ENCODE peak calls at places on chromosomes 6 and 20, in six cellular contexts. T is sigmoid colon, M is endothelial cell of umbilical vein, X is GM23338, J is transverse colon, L is Panc1. I is an unnamed sample.

GRCh38 chr6:51959744-51960383 is 127.5 kb downstream of the PKHD1 start:
- DNase-seq in T (peak; percentile 70), M (peak; percentile 60), X (peak; percentile 86), J (peak; percentile 68), L (peak; percentile 58), I (peak; percentile 70)

GRCh38 chr6:43188426-43188825 is 6.4 kb downstream of the CUL9 start:
- DNase-seq in T (no peak), M (no peak), X (no peak), J (no peak), L (no peak), I (no peak)

GRCh38 chr6:48973486-48973885 is 489.6 kb downstream of the MMUT start:
- DNase-seq in T (no peak), M (no peak), X (no peak), J (no peak), L (no peak), I (no peak)

GRCh38 chr20:41783423-41784220 is 165.4 kb upstream of the CHD6 start:
- DNase-seq in T (no peak), M (no peak), X (no peak), J (no peak), L (no peak), I (peak; percentile 21)

GRCh38 chr6:142570221-142570671 is 268.4 kb downstream of the ADGRG6 start:
- DNase-seq in T (no peak), M (peak; percentile 9), X (no peak), J (no peak), L (no peak), I (no peak)

GRCh38 chr6:132220800-132221199 is 180.5 kb downstream of the MOXD1 start:
- DNase-seq in T (no peak), M (no peak), X (no peak), J (no peak), L (no peak), I (no peak)

GRCh38 chr6:18307006-18307405 is 42.7 kb upstream of the DEK start:
- DNase-seq in T (no peak), M (no peak), X (peak; percentile 71), J (no peak), L (no peak), I (no peak)

GRCh38 chr6:124956018-124956417 is 6.2 kb upstream of the RNF217 start:
- DNase-seq in T (no peak), M (no peak), X (no peak), J (no peak), L (no peak), I (no peak)

GRCh38 chr6:9647043-9647520 is 767.8 kb downstream of the TFAP2A start:
- DNase-seq in T (no peak), M (no peak), X (no peak), J (no peak), L (no peak), I (no peak)

GRCh38 chr20:64256282-64256947 is 867 bp downstream of the PCMTD2 start:
- DNase-seq in T (no peak), M (peak; percentile 7), X (no peak), J (no peak), L (no peak), I (no peak)

GRCh38 chr20:9070304-9070703 is 1.4 kb downstream of the PLCB4 start:
- DNase-seq in T (no peak), M (no peak), X (no peak), J (no peak), L (no peak), I (no peak)

GRCh38 chr20:14214046-14214445 is 123.4 kb downstream of the FLRT3 start:
- DNase-seq in T (no peak), M (no peak), X (no peak), J (no peak), L (no peak), I (no peak)

GRCh38 chr6:113662049-113662655 is 195.0 kb upstream of the MARCKS start:
- DNase-seq in T (no peak), M (peak; percentile 44), X (no peak), J (no peak), L (no peak), I (no peak)

GRCh38 chr6:15509335-15509933 is 153.4 kb downstream of the DTNBP1 start:
- DNase-seq in T (no peak), M (no peak), X (no peak), J (no peak), L (no peak), I (no peak)

GRCh38 chr6:101613556-101613955 is 220.0 kb downstream of the GRIK2 start:
- DNase-seq in T (no peak), M (no peak), X (no peak), J (no peak), L (no peak), I (no peak)

GRCh38 chr6:28215425-28215824 is 9.7 kb upstream of the ZSCAN9 start:
- DNase-seq in T (no peak), M (no peak), X (peak; percentile 34), J (peak; percentile 56), L (no peak), I (no peak)

GRCh38 chr6:157779705-157780604 is 43.1 kb upstream of the SNX9 start:
- DNase-seq in T (no peak), M (no peak), X (no peak), J (no peak), L (no peak), I (no peak)

GRCh38 chr6:99119109-99120031 is 171.6 kb upstream of the FBXL4 start:
- DNase-seq in T (no peak), M (peak; percentile 54), X (peak; percentile 81), J (no peak), L (peak; percentile 18), I (no peak)

GRCh38 chr20:31604567-31605030 is 490 bp upstream of the ID1 start:
- DNase-seq in T (no peak), M (no peak), X (peak; percentile 57), J (no peak), L (no peak), I (no peak)
- TF ChIP-seq POLR2AphosphoS5 in T (no peak), M (no peak), X (no peak), J (no peak), L (no peak), I (no peak)

DNA sequence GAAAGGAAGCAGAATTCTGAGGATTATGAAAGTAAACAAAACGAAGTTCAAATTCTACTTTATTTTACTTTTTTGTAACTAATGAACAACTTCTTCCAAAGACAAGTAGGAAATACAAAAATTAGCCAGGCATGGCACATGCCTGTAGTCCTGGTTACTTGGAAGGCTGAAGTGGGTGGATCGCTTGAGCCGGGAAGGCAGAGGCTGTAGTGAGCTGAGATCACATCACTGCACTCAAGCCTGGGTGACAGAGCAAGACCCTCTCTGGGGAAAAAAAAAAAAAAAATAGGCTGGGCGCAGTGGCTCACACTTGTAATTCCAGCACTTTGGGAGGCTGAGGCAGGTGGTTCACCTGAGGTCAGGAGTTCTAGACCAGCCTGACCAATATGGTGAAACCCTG is 82.3 kb downstream of the ATG5 start:
- DNase-seq in T (no peak), M (no peak), X (no peak), J (no peak), L (no peak), I (no peak)
- H3K4me1 ChIP-seq in T (peaks cover 19% of the 10 kb centered on the region), M (no peaks in the 10 kb centered on the region), X (no peaks in the 10 kb centered on the region), J (no peaks in the 10 kb centered on the region), L (no peaks in the 10 kb centered on the region), I (peaks cover 19% of the 10 kb centered on the region)

GRCh38 chr20:33727806-33728205 is 4.0 kb upstream of the ZNF341 start:
- DNase-seq in T (no peak), M (no peak), X (no peak), J (no peak), L (no peak), I (no peak)
- TF ChIP-seq POLR2AphosphoS5 in T (no peak), M (no peak), X (no peak), J (no peak), L (no peak), I (no peak)

GRCh38 chr20:49814057-49814675 is 1.5 kb downstream of the SLC9A8 start:
- DNase-seq in T (no peak), M (no peak), X (no peak), J (no peak), L (no peak), I (no peak)
- H3K4me1 ChIP-seq in T (peaks cover 18% of the 10 kb centered on the region), M (peaks cover 12% of the 10 kb centered on the region), X (peaks cover 13% of the 10 kb centered on the region), J (peaks cover 18% of the 10 kb centered on the region), L (peaks cover 18% of the 10 kb centered on the region), I (peaks cover 19% of the 10 kb centered on the region)

DNA sequence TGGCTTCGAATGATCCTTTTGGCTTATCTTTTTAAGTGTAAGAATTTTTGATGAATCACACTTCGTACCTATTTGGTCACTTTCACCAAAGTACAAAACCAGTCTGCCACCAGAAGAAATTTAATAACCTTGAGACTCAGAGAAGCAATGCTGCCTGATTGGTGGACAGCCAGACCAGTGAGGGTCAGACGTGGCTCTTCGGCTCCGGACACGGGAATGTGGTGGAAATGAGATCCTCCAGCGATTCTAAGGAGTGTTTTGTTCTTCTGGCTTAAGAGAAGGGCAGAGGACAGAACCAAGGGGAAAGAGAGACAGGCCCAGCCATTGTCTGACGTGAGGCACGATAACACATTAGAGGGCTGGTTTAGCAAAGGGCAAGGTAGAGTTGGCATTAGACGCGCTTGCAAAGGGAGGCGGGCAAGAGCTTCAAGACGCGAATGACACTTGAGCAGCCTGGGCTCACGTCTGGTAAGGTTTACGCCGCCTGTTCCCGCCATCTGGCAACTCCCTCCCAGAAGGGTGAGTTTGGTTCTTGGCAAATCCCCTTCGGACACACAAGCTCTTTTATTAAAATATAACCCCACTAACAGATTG is 49.9 kb upstream of the EZR start:
- DNase-seq in T (no peak), M (no peak), X (peak; percentile 86), J (no peak), L (no peak), I (no peak)
- TF ChIP-seq POLR2AphosphoS5 in T (no peak), M (no peak), X (peak; percentile 9), J (peak; percentile 65), L (no peak), I (no peak)

DNA sequence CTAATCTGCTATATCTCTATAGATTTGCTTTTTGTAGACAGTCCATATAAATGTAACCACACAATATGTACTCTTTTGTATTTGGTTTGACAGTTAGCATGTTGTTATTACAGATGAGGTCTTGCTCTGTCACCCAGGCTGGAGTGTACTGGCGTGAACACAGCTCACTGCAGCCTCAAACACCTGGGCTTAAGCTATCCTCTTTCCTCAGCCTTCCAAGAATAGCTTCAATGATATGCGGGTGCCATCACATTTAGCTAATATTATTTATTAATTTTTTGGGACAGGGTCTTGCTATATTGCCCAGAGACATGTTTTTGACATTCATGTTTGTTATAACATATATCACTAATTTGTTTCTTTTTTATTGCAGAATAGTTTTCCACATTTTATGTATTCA is 10.8 kb downstream of the REPS1 start:
- DNase-seq in T (no peak), M (no peak), X (no peak), J (no peak), L (no peak), I (no peak)
- H3K4me1 ChIP-seq in T (peaks cover 35% of the 10 kb centered on the region), M (peaks cover 21% of the 10 kb centered on the region), X (peaks cover 67% of the 10 kb centered on the region), J (peaks cover 15% of the 10 kb centered on the region), L (peaks cover 5% of the 10 kb centered on the region), I (peaks cover 27% of the 10 kb centered on the region)

GRCh38 chr20:58749979-58750378 is 57.4 kb downstream of the NPEPL1 start:
- DNase-seq in T (no peak), M (no peak), X (no peak), J (no peak), L (no peak), I (peak; percentile 57)
- TF ChIP-seq POLR2AphosphoS5 in T (no peak), M (no peak), X (no peak), J (no peak), L (no peak), I (no peak)

GRCh38 chr6:138554146-138554545 is 54.9 kb upstream of the NHSL1 start:
- DNase-seq in T (no peak), M (no peak), X (no peak), J (no peak), L (no peak), I (no peak)
- H3K4me1 ChIP-seq in T (peaks cover 13% of the 10 kb centered on the region), M (peaks cover 28% of the 10 kb centered on the region), X (peaks cover 21% of the 10 kb centered on the region), J (peaks cover 5% of the 10 kb centered on the region), L (peaks cover 8% of the 10 kb centered on the region), I (peaks cover 16% of the 10 kb centered on the region)